ENCODE peak calls at places on chromosomes 3 and 15, in seven cellular contexts. C, F, H, R, O, B and N are unnamed samples.

GRCh38 chr3:11115548-11115947 is 38.7 kb upstream of the HRH1 start:
- DNase-seq in C (no peak), F (no peak), H (no peak), R (no peak), O (no peak), B (no peak), N (no peak)

GRCh38 chr15:41827290-41827879 is 507 bp upstream of the JMJD7 start:
- DNase-seq in C (peak), F (no peak), H (peak), R (peak), O (no peak), B (peak), N (peak)

GRCh38 chr3:169250000-169250399 is 413.5 kb downstream of the MECOM start:
- DNase-seq in C (no peak), F (no peak), H (no peak), R (no peak), O (no peak), B (no peak), N (no peak)

GRCh38 chr15:95511680-95512079 is 818.8 kb upstream of the NR2F2 start:
- DNase-seq in C (no peak), F (peak), H (no peak), R (no peak), O (no peak), B (no peak), N (no peak)

GRCh38 chr3:106839576-106840280 is 537.5 kb upstream of the CCDC54 start:
- DNase-seq in C (no peak), F (peak), H (no peak), R (no peak), O (no peak), B (no peak), N (no peak)

GRCh38 chr3:183061431-183062172 is 37.7 kb downstream of the MCCC1 start:
- DNase-seq in C (no peak), F (peak), H (no peak), R (no peak), O (no peak), B (no peak), N (no peak)

GRCh38 chr15:80076321-80077318 is 17.1 kb downstream of the ZFAND6 start:
- DNase-seq in C (no peak), F (peak), H (no peak), R (no peak), O (peak), B (no peak), N (no peak)

GRCh38 chr3:183275418-183275817 is 22.4 kb downstream of the B3GNT5 start:
- DNase-seq in C (no peak), F (peak), H (no peak), R (peak), O (no peak), B (no peak), N (no peak)

GRCh38 chr3:134253475-134254231 is 3.0 kb upstream of the RYK start:
- DNase-seq in C (no peak), F (no peak), H (no peak), R (no peak), O (no peak), B (no peak), N (no peak)

GRCh38 chr3:14823910-14824629 is 5.3 kb downstream of the FGD5 start:
- DNase-seq in C (no peak), F (no peak), H (no peak), R (peak), O (no peak), B (no peak), N (no peak)

GRCh38 chr3:181054538-181054937 is 65.0 kb upstream of the DNAJC19 start:
- DNase-seq in C (no peak), F (no peak), H (no peak), R (no peak), O (no peak), B (no peak), N (no peak)
- H2AK5ac ChIP-seq in C (no peak), F (no peak), H (no peak), R (no peak), O (no peak), B (no peak), N (no peak)

GRCh38 chr15:89244512-89244869 is 712 bp downstream of the FANCI start:
- DNase-seq in C (no peak), F (peak), H (no peak), R (no peak), O (peak), B (no peak), N (no peak)

GRCh38 chr15:89243691-89244511 is at the start of gene FANCI:
- DNase-seq in C (peak), F (peak), H (peak), R (peak), O (peak), B (peak), N (peak)

GRCh38 chr15:89248584-89248983 is 4.8 kb downstream of the FANCI start:
- DNase-seq in C (no peak), F (no peak), H (no peak), R (no peak), O (no peak), B (no peak), N (no peak)

GRCh38 chr15:89243046-89243690 is 611 bp upstream of the FANCI start:
- DNase-seq in C (no peak), F (peak), H (no peak), R (no peak), O (no peak), B (no peak), N (no peak)

GRCh38 chr15:89247441-89247840 is 3.7 kb downstream of the FANCI start:
- DNase-seq in C (no peak), F (no peak), H (no peak), R (no peak), O (no peak), B (no peak), N (no peak)
- H3K4me2 ChIP-seq in C (no peak), F (no peak), H (no peak), R (no peak), O (no peak), B (no peak), N (no peak)

GRCh38 chr15:82788496-82788895 is 17.4 kb downstream of the FSD2 start:
- DNase-seq in C (no peak), F (no peak), H (no peak), R (peak), O (no peak), B (peak), N (no peak)
- H2AK5ac ChIP-seq in C (no peak), F (no peak), H (no peak), R (no peak), O (no peak), B (no peak), N (no peak)

GRCh38 chr3:63877737-63878393 is 14.2 kb downstream of the ATXN7 start:
- DNase-seq in C (no peak), F (peak), H (no peak), R (no peak), O (peak), B (no peak), N (no peak)
- H3K4me2 ChIP-seq in C (no peak), F (no peak), H (no peak), R (no peak), O (no peak), B (no peak), N (no peak)

GRCh38 chr15:55074431-55074830 is 122.3 kb downstream of the RSL24D1 start:
- DNase-seq in C (no peak), F (no peak), H (no peak), R (no peak), O (no peak), B (no peak), N (no peak)
- H2AK5ac ChIP-seq in C (no peak), F (no peak), H (no peak), R (no peak), O (no peak), B (no peak), N (no peak)